ENCODE peak calls at places on chromosomes 7 and 10, in six cellular contexts. C is amniotic stem cell; A is stimulated activated CD4-positive, alpha-beta T cell treated with anti-CD3 and anti-CD28 coated beads, Interleukin-15, amount 100 ng/mL, for 1 hour; R is kidney epithelial cell; Y is NCI-H82; X is skeletal muscle cell. G is an unnamed sample.

GRCh38 chr7:92806496-92806895 is 29.9 kb downstream of the CDK6 start:
- DNase-seq in C (no peak), Y (no peak), R (no peak), A (no peak), X (no peak), G (no peak)

GRCh38 chr7:122743211-122743610 is 40.5 kb upstream of the RNF148 start:
- DNase-seq in Y (peak; percentile 41), R (no peak), X (no peak), A (no peak), C (no peak), G (no peak)

GRCh38 chr7:157715071-157715937 is 378.5 kb downstream of the DNAJB6 start:
- DNase-seq in C (no peak), R (no peak), Y (no peak), X (no peak), A (no peak), G (no peak)

GRCh38 chr10:44860811-44861751 is 50.1 kb upstream of the TMEM72 start:
- DNase-seq in A (no peak), C (peak; percentile 81), Y (no peak), X (no peak), R (no peak), G (no peak)

GRCh38 chr10:60989400-60989876 is 45.5 kb upstream of the RHOBTB1 start:
- DNase-seq in A (no peak), C (no peak), X (no peak), R (no peak), Y (no peak), G (no peak)

GRCh38 chr10:126215767-126216166 is 172.5 kb downstream of the ADAM12 start:
- DNase-seq in C (no peak), Y (no peak), A (no peak), R (no peak), X (no peak), G (no peak)

GRCh38 chr7:151793531-151793935 is 83.4 kb downstream of the PRKAG2 start:
- DNase-seq in A (no peak), Y (no peak), R (no peak), C (no peak), X (no peak), G (no peak)

GRCh38 chr7:90597879-90598278 is 1.8 kb downstream of the CDK14 start:
- DNase-seq in C (no peak), A (no peak), R (no peak), Y (peak; percentile 78), X (no peak), G (no peak)

GRCh38 chr7:129845972-129846327 is 106.8 kb downstream of the UBE2H start:
- DNase-seq in R (peak; percentile 81), A (no peak), C (peak; percentile 61), X (no peak), Y (no peak), G (no peak)